ENCODE peak calls at places on chromosomes 13 and 19, in ten cellular contexts. M is brain microvascular endothelial cell; T is GM20000; W is ELR; X is T-helper 9 cell; H is breast epithelium; K is mucosa of descending colon; F is CD8-positive, alpha-beta memory T cell; V is retinal pigment epithelial cell; P is skeletal muscle cell. J is an unnamed sample.

GRCh38 chr13:38543561-38543960 is 143.3 kb upstream of the FREM2 start:
- DNase-seq in M (no peak), T (no peak), W (no peak), X (no peak), H (no peak), K (no peak), F (no peak), V (peak; percentile 78), P (no peak), J (no peak)

GRCh38 chr13:113537909-113538688 is 46.5 kb upstream of the TFDP1 start:
- DNase-seq in M (no peak), T (peak; percentile 15), W (no peak), X (no peak), H (peak; percentile 12), K (no peak), F (no peak), V (no peak), P (no peak), J (no peak)

GRCh38 chr13:106374631-106375030 is 160.8 kb downstream of the EFNB2 start:
- DNase-seq in M (no peak), T (no peak), W (no peak), X (no peak), H (no peak), K (no peak), F (no peak), V (no peak), P (no peak), J (no peak)

GRCh38 chr13:89554801-89555200 is 1792.7 kb upstream of the MIR17HG start:
- DNase-seq in M (no peak), T (no peak), W (no peak), X (no peak), H (no peak), K (no peak), F (no peak), V (no peak), P (no peak), J (no peak)

GRCh38 chr13:30170569-30170968 is 136.8 kb downstream of the KATNAL1 start:
- DNase-seq in M (no peak), T (no peak), W (no peak), X (no peak), H (no peak), K (no peak), F (no peak), V (no peak), P (no peak), J (no peak)

GRCh38 chr19:58021541-58022282 is 12.1 kb upstream of the ZSCAN1 start:
- DNase-seq in M (peak; percentile 9), T (no peak), W (peak; percentile 71), X (no peak), H (peak; percentile 38), K (no peak), F (peak; percentile 74), V (no peak), P (no peak), J (no peak)

GRCh38 chr19:47272448-47273312 is 2.0 kb upstream of the INAFM1 start:
- DNase-seq in M (no peak), T (no peak), W (peak; percentile 11), X (peak; percentile 38), H (no peak), K (peak; percentile 76), F (no peak), V (peak; percentile 81), P (no peak), J (peak; percentile 51)

GRCh38 chr13:101003566-101003965 is 329.0 kb upstream of the TMTC4 start:
- DNase-seq in M (no peak), T (no peak), W (no peak), X (no peak), H (no peak), K (no peak), F (no peak), V (no peak), P (no peak), J (no peak)

GRCh38 chr13:51370116-51370515 is 30.6 kb downstream of the SERPINE3 start:
- DNase-seq in M (peak; percentile 3), T (no peak), W (peak; percentile 6), X (no peak), H (no peak), K (no peak), F (no peak), V (no peak), P (peak; percentile 41), J (no peak)

GRCh38 chr13:44498502-44498901 is 77.6 kb downstream of the TSC22D1 start:
- DNase-seq in M (no peak), T (no peak), W (no peak), X (no peak), H (no peak), K (no peak), F (no peak), V (no peak), P (no peak), J (no peak)

GRCh38 chr13:95535243-95535642 is 17.3 kb upstream of the CLDN10 start:
- DNase-seq in M (peak; percentile 88), T (no peak), W (peak; percentile 79), X (no peak), H (no peak), K (no peak), F (no peak), V (peak; percentile 38), P (peak; percentile 71), J (no peak)